ENCODE peak calls at places on chromosomes 11 and 22, in four cellular contexts. One of them, this sample, is unnamed. For H3K4me1 and H3K27me3, the result is how much of the 10 kb centered on the place peaks cover.

GRCh38 chr11:95135155-95135554 is 45.5 kb downstream of the ENDOD1 start:
- DNase-seq in fibroblast of lung: no peak
- DNase-seq in CD4-positive, CD25-positive, alpha-beta regulatory T cell: no peak
- DNase-seq in effector memory CD4-positive, alpha-beta T cell: no peak
- DNase-seq in this sample: no peak

GRCh38 chr11:67439321-67440228 is 2.1 kb upstream of the PTPRCAP start:
- DNase-seq in CD4-positive, CD25-positive, alpha-beta regulatory T cell: no peak
- DNase-seq in effector memory CD4-positive, alpha-beta T cell: no peak
- DNase-seq in fibroblast of lung: peak
- DNase-seq in this sample: no peak

GRCh38 chr22:37037669-37038068 is 13.9 kb upstream of the KCTD17 start:
- DNase-seq in fibroblast of lung: no peak
- DNase-seq in CD4-positive, CD25-positive, alpha-beta regulatory T cell: no peak
- DNase-seq in effector memory CD4-positive, alpha-beta T cell: no peak
- DNase-seq in this sample: no peak

GRCh38 chr11:23509023-23509422 is 648.7 kb upstream of the CCDC179 start:
- DNase-seq in fibroblast of lung: peak
- DNase-seq in effector memory CD4-positive, alpha-beta T cell: no peak
- DNase-seq in CD4-positive, CD25-positive, alpha-beta regulatory T cell: no peak
- DNase-seq in this sample: no peak

GRCh38 chr11:118530180-118530682 is 761 bp upstream of the TMEM25 start:
- DNase-seq in effector memory CD4-positive, alpha-beta T cell: no peak
- DNase-seq in CD4-positive, CD25-positive, alpha-beta regulatory T cell: no peak
- DNase-seq in fibroblast of lung: peak
- DNase-seq in this sample: no peak

GRCh38 chr11:9691865-9692264 is 28.0 kb downstream of the SWAP70 start:
- DNase-seq in CD4-positive, CD25-positive, alpha-beta regulatory T cell: no peak
- DNase-seq in effector memory CD4-positive, alpha-beta T cell: no peak
- DNase-seq in fibroblast of lung: peak
- DNase-seq in this sample: no peak

GRCh38 chr22:17741866-17742527 is 32.3 kb downstream of the BID start:
- DNase-seq in effector memory CD4-positive, alpha-beta T cell: no peak
- DNase-seq in fibroblast of lung: no peak
- DNase-seq in CD4-positive, CD25-positive, alpha-beta regulatory T cell: no peak
- DNase-seq in this sample: no peak

GRCh38 chr11:35236667-35237003 is 97.7 kb downstream of the CD44 start:
- DNase-seq in fibroblast of lung: no peak
- DNase-seq in CD4-positive, CD25-positive, alpha-beta regulatory T cell: no peak
- DNase-seq in effector memory CD4-positive, alpha-beta T cell: no peak
- DNase-seq in this sample: no peak

GRCh38 chr22:21690401-21690801 is 24.6 kb downstream of the PPIL2 start:
- DNase-seq in effector memory CD4-positive, alpha-beta T cell: no peak
- DNase-seq in CD4-positive, CD25-positive, alpha-beta regulatory T cell: no peak
- DNase-seq in fibroblast of lung: no peak
- DNase-seq in this sample: no peak

GRCh38 chr11:95108159-95108611 is 18.5 kb downstream of the ENDOD1 start:
- DNase-seq in CD4-positive, CD25-positive, alpha-beta regulatory T cell: no peak
- DNase-seq in effector memory CD4-positive, alpha-beta T cell: no peak
- DNase-seq in fibroblast of lung: peak
- DNase-seq in this sample: no peak

GRCh38 chr11:117924631-117925170 is 4.5 kb downstream of the TMPRSS13 start:
- DNase-seq in fibroblast of lung: no peak
- DNase-seq in CD4-positive, CD25-positive, alpha-beta regulatory T cell: no peak
- DNase-seq in effector memory CD4-positive, alpha-beta T cell: no peak
- DNase-seq in this sample: no peak

GRCh38 chr11:45087301-45087700 is 59.1 kb upstream of the PRDM11 start:
- DNase-seq in fibroblast of lung: no peak
- DNase-seq in CD4-positive, CD25-positive, alpha-beta regulatory T cell: no peak
- DNase-seq in effector memory CD4-positive, alpha-beta T cell: no peak
- DNase-seq in this sample: no peak

GRCh38 chr22:27615408-27615807 is 186.1 kb downstream of the MN1 start:
- DNase-seq in effector memory CD4-positive, alpha-beta T cell: no peak
- DNase-seq in fibroblast of lung: no peak
- DNase-seq in CD4-positive, CD25-positive, alpha-beta regulatory T cell: no peak
- DNase-seq in this sample: no peak

GRCh38 chr11:113162590-113162961 is 151.8 kb upstream of the TTC12 start:
- DNase-seq in effector memory CD4-positive, alpha-beta T cell: no peak
- DNase-seq in fibroblast of lung: no peak
- DNase-seq in CD4-positive, CD25-positive, alpha-beta regulatory T cell: no peak
- DNase-seq in this sample: no peak

GRCh38 chr22:46891382-46891951 is 129.0 kb downstream of the TBC1D22A start:
- DNase-seq in CD4-positive, CD25-positive, alpha-beta regulatory T cell: no peak
- DNase-seq in fibroblast of lung: no peak
- DNase-seq in effector memory CD4-positive, alpha-beta T cell: no peak
- DNase-seq in this sample: no peak

GRCh38 chr11:75553889-75554257 is 8.2 kb upstream of the SERPINH1 start:
- DNase-seq in effector memory CD4-positive, alpha-beta T cell: no peak
- DNase-seq in fibroblast of lung: no peak
- DNase-seq in CD4-positive, CD25-positive, alpha-beta regulatory T cell: no peak
- DNase-seq in this sample: no peak

GRCh38 chr22:46201059-46201757 is 48.9 kb downstream of the CDPF1 start:
- DNase-seq in CD4-positive, CD25-positive, alpha-beta regulatory T cell: no peak
- DNase-seq in fibroblast of lung: no peak
- DNase-seq in effector memory CD4-positive, alpha-beta T cell: no peak
- DNase-seq in this sample: no peak

GRCh38 chr11:78961186-78961782 is 386.6 kb upstream of the NARS2 start:
- DNase-seq in CD4-positive, CD25-positive, alpha-beta regulatory T cell: no peak
- DNase-seq in effector memory CD4-positive, alpha-beta T cell: no peak
- DNase-seq in fibroblast of lung: peak
- DNase-seq in this sample: no peak

GRCh38 chr11:72446929-72447753 is 12.8 kb upstream of the CLPB start:
- DNase-seq in effector memory CD4-positive, alpha-beta T cell: no peak
- DNase-seq in CD4-positive, CD25-positive, alpha-beta regulatory T cell: no peak
- DNase-seq in fibroblast of lung: peak
- DNase-seq in this sample: no peak

GRCh38 chr22:42747701-42748513 is 27.2 kb upstream of the A4GALT start:
- DNase-seq in effector memory CD4-positive, alpha-beta T cell: no peak
- DNase-seq in fibroblast of lung: peak
- DNase-seq in CD4-positive, CD25-positive, alpha-beta regulatory T cell: no peak
- DNase-seq in this sample: no peak

GRCh38 chr22:33829549-33830280 is 90.6 kb downstream of the LARGE1 start:
- DNase-seq in CD4-positive, CD25-positive, alpha-beta regulatory T cell: no peak
- DNase-seq in fibroblast of lung: no peak
- DNase-seq in effector memory CD4-positive, alpha-beta T cell: no peak
- DNase-seq in this sample: no peak

GRCh38 chr11:63907808-63908530 is 9.0 kb downstream of the RCOR2 start:
- DNase-seq in effector memory CD4-positive, alpha-beta T cell: no peak
- DNase-seq in fibroblast of lung: no peak
- DNase-seq in CD4-positive, CD25-positive, alpha-beta regulatory T cell: no peak
- DNase-seq in this sample: no peak

GRCh38 chr11:120985718-120986569 is 38.0 kb upstream of the TBCEL start:
- DNase-seq in CD4-positive, CD25-positive, alpha-beta regulatory T cell: peak
- DNase-seq in fibroblast of lung: peak
- DNase-seq in effector memory CD4-positive, alpha-beta T cell: no peak
- DNase-seq in this sample: peak

GRCh38 chr11:67268036-67268683 is 1.9 kb downstream of the GRK2 start:
- DNase-seq in fibroblast of lung: no peak
- DNase-seq in CD4-positive, CD25-positive, alpha-beta regulatory T cell: peak
- DNase-seq in effector memory CD4-positive, alpha-beta T cell: peak
- DNase-seq in this sample: peak

GRCh38 chr11:103978588-103979580 is 57.6 kb upstream of the DDI1 start:
- DNase-seq in effector memory CD4-positive, alpha-beta T cell: no peak
- DNase-seq in fibroblast of lung: no peak
- DNase-seq in CD4-positive, CD25-positive, alpha-beta regulatory T cell: no peak
- DNase-seq in this sample: no peak

GRCh38 chr22:44335903-44336803 is 23.4 kb upstream of the SHISAL1 start:
- DNase-seq in fibroblast of lung: no peak
- DNase-seq in CD4-positive, CD25-positive, alpha-beta regulatory T cell: no peak
- DNase-seq in effector memory CD4-positive, alpha-beta T cell: no peak
- DNase-seq in this sample: no peak

GRCh38 chr22:20114506-20115475 is 1.1 kb upstream of the RANBP1 start:
- DNase-seq in CD4-positive, CD25-positive, alpha-beta regulatory T cell: no peak
- DNase-seq in fibroblast of lung: no peak
- DNase-seq in effector memory CD4-positive, alpha-beta T cell: no peak
- DNase-seq in this sample: no peak

GRCh38 chr22:21963286-21963685 is 10.6 kb upstream of the PPM1F start:
- DNase-seq in effector memory CD4-positive, alpha-beta T cell: no peak
- DNase-seq in fibroblast of lung: no peak
- DNase-seq in CD4-positive, CD25-positive, alpha-beta regulatory T cell: no peak
- DNase-seq in this sample: no peak

GRCh38 chr11:81907996-81908395 is 825.7 kb downstream of the FAM181B start:
- DNase-seq in fibroblast of lung: no peak
- DNase-seq in effector memory CD4-positive, alpha-beta T cell: no peak
- DNase-seq in CD4-positive, CD25-positive, alpha-beta regulatory T cell: no peak
- DNase-seq in this sample: no peak

GRCh38 chr11:26227311-26227710 is 104.6 kb upstream of the ANO3 start:
- DNase-seq in fibroblast of lung: peak
- DNase-seq in effector memory CD4-positive, alpha-beta T cell: no peak
- DNase-seq in CD4-positive, CD25-positive, alpha-beta regulatory T cell: no peak
- DNase-seq in this sample: no peak

DNA sequence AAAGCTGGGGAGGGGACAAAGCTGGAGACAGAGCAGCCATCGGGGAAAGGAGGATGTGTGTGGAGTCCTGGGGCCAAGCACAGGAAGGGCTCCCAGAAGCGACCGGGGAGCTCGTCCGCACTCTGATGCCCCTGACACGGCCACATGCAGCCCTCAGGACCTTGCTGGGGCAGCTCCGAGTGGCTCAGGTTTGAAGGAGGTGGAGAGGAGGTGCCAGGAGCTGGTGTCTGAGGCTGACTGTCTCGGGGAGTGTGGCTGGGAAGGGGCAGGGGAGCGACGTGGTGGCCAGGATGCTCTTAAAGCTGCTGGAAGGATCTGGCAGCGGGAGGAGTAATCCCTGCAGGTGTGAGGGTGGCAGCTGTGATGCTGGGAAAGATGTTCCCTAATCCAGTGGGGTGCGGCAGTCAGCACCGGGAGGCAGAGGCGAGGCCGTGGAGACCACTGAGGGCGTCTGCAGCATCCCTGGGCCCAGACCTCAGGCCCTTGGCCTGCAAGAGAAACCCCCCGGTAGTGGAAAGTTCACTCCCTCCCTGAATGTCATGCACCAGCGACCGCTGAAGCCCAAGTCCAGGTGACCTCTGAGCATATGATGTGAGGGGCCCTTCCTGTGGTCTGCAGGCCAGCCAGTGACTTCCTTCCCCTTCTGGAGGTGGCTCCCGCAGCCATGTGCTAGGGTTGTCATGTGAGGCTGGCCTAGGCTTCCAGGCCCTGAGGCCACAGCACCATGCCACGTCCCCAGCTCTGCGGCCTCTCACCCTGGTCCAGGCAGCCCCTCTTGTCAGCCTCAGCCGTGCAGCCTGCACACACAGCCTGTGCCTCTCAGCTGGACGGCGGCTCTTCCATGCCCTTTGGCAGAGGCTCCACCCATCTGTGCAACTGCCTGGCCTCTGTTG is 17.2 kb upstream of the CTSD start:
- DNase-seq in fibroblast of lung: no peak
- DNase-seq in effector memory CD4-positive, alpha-beta T cell: no peak
- DNase-seq in CD4-positive, CD25-positive, alpha-beta regulatory T cell: no peak
- DNase-seq in this sample: no peak
- H3K4me1 ChIP-seq in fibroblast of lung: under half
- H3K4me1 ChIP-seq in effector memory CD4-positive, alpha-beta T cell: under half
- H3K4me1 ChIP-seq in CD4-positive, CD25-positive, alpha-beta regulatory T cell: under half
- H3K4me1 ChIP-seq in this sample: under half

DNA sequence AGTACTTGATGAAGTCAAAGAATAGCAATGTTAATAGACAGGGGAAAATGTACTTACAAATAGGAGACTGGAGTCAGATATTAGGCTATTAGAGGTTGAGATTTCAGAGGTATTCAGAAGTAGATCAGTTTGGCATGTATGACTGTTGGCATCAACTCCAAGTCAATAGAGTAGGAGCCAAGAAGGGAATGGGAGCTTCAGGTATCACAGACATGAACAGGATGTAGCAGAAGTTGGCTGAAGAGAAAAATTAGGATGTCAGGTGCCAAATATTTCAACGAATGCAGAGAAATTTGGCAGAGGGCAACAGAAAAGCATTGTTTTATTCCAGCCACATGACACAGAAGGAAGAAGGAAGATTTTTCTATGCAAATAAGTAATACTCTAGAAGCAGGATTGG is 69.7 kb downstream of the GLYATL1 start:
- DNase-seq in fibroblast of lung: no peak
- DNase-seq in CD4-positive, CD25-positive, alpha-beta regulatory T cell: no peak
- DNase-seq in effector memory CD4-positive, alpha-beta T cell: no peak
- DNase-seq in this sample: no peak
- H3K27me3 ChIP-seq in fibroblast of lung: under half
- H3K27me3 ChIP-seq in CD4-positive, CD25-positive, alpha-beta regulatory T cell: under half
- H3K27me3 ChIP-seq in effector memory CD4-positive, alpha-beta T cell: under half
- H3K27me3 ChIP-seq in this sample: under half

GRCh38 chr11:71432761-71433647 is 15.2 kb downstream of the DHCR7 start:
- DNase-seq in CD4-positive, CD25-positive, alpha-beta regulatory T cell: no peak
- DNase-seq in fibroblast of lung: no peak
- DNase-seq in effector memory CD4-positive, alpha-beta T cell: no peak
- DNase-seq in this sample: no peak
- H3K27ac ChIP-seq in CD4-positive, CD25-positive, alpha-beta regulatory T cell: no peak
- H3K27ac ChIP-seq in fibroblast of lung: no peak
- H3K27ac ChIP-seq in effector memory CD4-positive, alpha-beta T cell: no peak
- H3K27ac ChIP-seq in this sample: no peak

GRCh38 chr11:61962213-61963015 is 5.0 kb downstream of the FTH1 start:
- DNase-seq in CD4-positive, CD25-positive, alpha-beta regulatory T cell: no peak
- DNase-seq in fibroblast of lung: peak
- DNase-seq in effector memory CD4-positive, alpha-beta T cell: no peak
- DNase-seq in this sample: no peak

GRCh38 chr11:61963282-61964057 is 4.0 kb downstream of the FTH1 start:
- DNase-seq in CD4-positive, CD25-positive, alpha-beta regulatory T cell: no peak
- DNase-seq in fibroblast of lung: peak
- DNase-seq in effector memory CD4-positive, alpha-beta T cell: no peak
- DNase-seq in this sample: peak

GRCh38 chr11:61963016-61963281 is 4.5 kb downstream of the FTH1 start:
- DNase-seq in effector memory CD4-positive, alpha-beta T cell: no peak
- DNase-seq in CD4-positive, CD25-positive, alpha-beta regulatory T cell: no peak
- DNase-seq in fibroblast of lung: no peak
- DNase-seq in this sample: no peak

GRCh38 chr11:61960532-61960931 is 6.9 kb downstream of the FTH1 start:
- DNase-seq in effector memory CD4-positive, alpha-beta T cell: no peak
- DNase-seq in fibroblast of lung: no peak
- DNase-seq in CD4-positive, CD25-positive, alpha-beta regulatory T cell: no peak
- DNase-seq in this sample: no peak

DNA sequence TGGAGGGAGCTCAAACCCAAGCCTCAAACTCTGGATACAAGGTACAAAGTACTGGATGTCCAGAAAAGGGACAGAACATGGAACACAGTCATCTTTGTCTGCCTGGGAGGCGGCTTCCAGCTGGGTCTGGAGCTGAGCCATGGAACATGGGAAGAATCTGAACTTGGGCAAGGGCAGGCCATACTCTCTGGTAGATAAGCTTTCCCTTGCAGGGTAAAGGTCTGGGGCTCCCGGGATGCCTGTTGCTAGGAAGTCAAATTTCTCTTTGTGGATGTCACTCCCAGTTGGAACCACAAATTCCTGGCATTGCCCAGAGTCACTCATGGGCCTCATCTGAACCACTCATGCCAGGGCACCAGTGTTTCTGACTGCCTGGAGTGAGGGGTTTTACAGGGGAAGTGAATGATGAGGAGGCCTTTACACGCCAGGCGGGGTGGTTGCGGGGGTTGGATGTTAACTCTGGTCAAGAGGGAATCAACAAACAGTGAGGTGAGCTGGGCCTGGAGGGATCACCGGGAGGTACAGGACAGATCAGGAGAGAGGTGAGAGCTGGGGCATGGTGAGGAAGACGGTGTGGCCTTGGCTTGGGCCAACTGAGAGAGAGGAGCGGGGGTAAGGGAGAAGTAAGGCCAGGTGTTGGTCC is 5.7 kb downstream of the FTH1 start:
- DNase-seq in CD4-positive, CD25-positive, alpha-beta regulatory T cell: no peak
- DNase-seq in fibroblast of lung: peak
- DNase-seq in effector memory CD4-positive, alpha-beta T cell: no peak
- DNase-seq in this sample: no peak
- H3K4me1 ChIP-seq in CD4-positive, CD25-positive, alpha-beta regulatory T cell: under half
- H3K4me1 ChIP-seq in fibroblast of lung: under half
- H3K4me1 ChIP-seq in effector memory CD4-positive, alpha-beta T cell: under half
- H3K4me1 ChIP-seq in this sample: under half

This sample was measured in CD8-positive, alpha-beta T cell.